ENCODE peak calls at places on chromosomes 4 and X, in four cellular contexts. R, I, W and V are unnamed samples.

GRCh38 chrX:2894885-2895292 is 34.2 kb downstream of the ARSD start:
- DNase-seq in I (no peak), R (no peak), W (no peak), V (peak; percentile 13)

GRCh38 chr4:55996611-55997010 is 47.9 kb downstream of the CEP135 start:
- DNase-seq in I (no peak), R (no peak), W (no peak), V (no peak)

GRCh38 chr4:75099321-75099720 is 166.4 kb downstream of the PARM1 start:
- DNase-seq in I (no peak), R (no peak), W (no peak), V (no peak)

GRCh38 chrX:20461576-20461975 is 194.9 kb upstream of the RPS6KA3 start:
- DNase-seq in I (no peak), R (no peak), W (no peak), V (peak; percentile 81)

GRCh38 chrX:101368800-101369199 is 17.2 kb downstream of the BTK start:
- DNase-seq in R (no peak), W (no peak), I (no peak), V (no peak)

GRCh38 chr4:57148177-57148576 is 38.0 kb upstream of the IGFBP7 start:
- DNase-seq in I (no peak), R (no peak), W (no peak), V (no peak)

GRCh38 chr4:40980318-40980883 is 230.6 kb downstream of the NSUN7 start:
- DNase-seq in I (no peak), W (no peak), R (no peak), V (no peak)

GRCh38 chr4:149605601-149606378 is 209.9 kb downstream of the IQCM start:
- DNase-seq in I (no peak), R (no peak), W (no peak), V (peak; percentile 81)

GRCh38 chrX:106894978-106895452 is 8.1 kb downstream of the RIPPLY1 start:
- DNase-seq in I (no peak), W (no peak), R (no peak), V (no peak)

GRCh38 chr4:148444296-148445070 is 2.3 kb upstream of the NR3C2 start:
- DNase-seq in I (peak; percentile 82), R (peak; percentile 27), W (peak; percentile 79), V (no peak)

GRCh38 chr4:108512615-108513505 is 107.5 kb upstream of the RPL34 start:
- DNase-seq in R (peak; percentile 14), I (no peak), W (peak; percentile 54), V (no peak)

GRCh38 chrX:119041175-119041574 is 31.6 kb upstream of the CT47C1 start:
- DNase-seq in R (peak; percentile 31), I (no peak), W (no peak), V (peak; percentile 49)

GRCh38 chr4:111542056-111542455 is 603.2 kb upstream of the FAM241A start:
- DNase-seq in R (no peak), W (no peak), I (no peak), V (no peak)

GRCh38 chr4:141229408-141230101 is 8.9 kb downstream of the ZNF330 start:
- DNase-seq in R (no peak), W (no peak), I (no peak), V (no peak)

GRCh38 chr4:8230891-8231290 is 31.8 kb downstream of the SH3TC1 start:
- DNase-seq in W (no peak), I (no peak), R (no peak), V (no peak)

GRCh38 chrX:41923925-41924693 is 755 bp upstream of the CASK start:
- DNase-seq in R (no peak), I (no peak), W (no peak), V (peak; percentile 27)

GRCh38 chr4:189090174-189090814 is 850.4 kb upstream of the FRG1 start:
- DNase-seq in I (no peak), W (no peak), R (no peak), V (no peak)

GRCh38 chr4:57158221-57158620 is 48.0 kb upstream of the IGFBP7 start:
- DNase-seq in I (no peak), W (no peak), R (no peak), V (no peak)

GRCh38 chr4:174278467-174278866 is 5.0 kb downstream of the FBXO8 start:
- DNase-seq in I (no peak), R (no peak), W (no peak), V (no peak)

GRCh38 chr4:113878718-113879117 is 100.7 kb downstream of the ARSJ start:
- DNase-seq in R (no peak), I (no peak), W (no peak), V (peak; percentile 88)

GRCh38 chrX:119541188-119541587 is 24.0 kb downstream of the STEEP1 start:
- DNase-seq in W (no peak), I (no peak), R (no peak), V (peak; percentile 27)

GRCh38 chr4:89829470-89830138 is 7.4 kb downstream of the SNCA start:
- DNase-seq in R (no peak), I (no peak), W (no peak), V (no peak)

GRCh38 chr4:147689062-147689461 is 5.1 kb upstream of the PRMT9 start:
- DNase-seq in I (no peak), W (no peak), R (no peak), V (no peak)

GRCh38 chrX:15947648-15948317 is 93.2 kb upstream of the AP1S2 start:
- DNase-seq in I (no peak), W (no peak), R (no peak), V (no peak)

GRCh38 chr4:8281519-8282133 is 12.1 kb downstream of the HTRA3 start:
- DNase-seq in R (peak; percentile 81), W (peak; percentile 70), I (no peak), V (no peak)

GRCh38 chr4:45663495-45664148 is 460.2 kb downstream of the GABRG1 start:
- DNase-seq in R (no peak), I (no peak), W (no peak), V (no peak)

GRCh38 chr4:168589154-168589553 is 92.3 kb downstream of the PALLD start:
- DNase-seq in R (no peak), W (no peak), I (no peak), V (peak; percentile 66)

GRCh38 chrX:119690921-119691716 is 1.8 kb downstream of the SEPTIN6 start:
- DNase-seq in R (no peak), I (no peak), W (no peak), V (no peak)

DNA sequence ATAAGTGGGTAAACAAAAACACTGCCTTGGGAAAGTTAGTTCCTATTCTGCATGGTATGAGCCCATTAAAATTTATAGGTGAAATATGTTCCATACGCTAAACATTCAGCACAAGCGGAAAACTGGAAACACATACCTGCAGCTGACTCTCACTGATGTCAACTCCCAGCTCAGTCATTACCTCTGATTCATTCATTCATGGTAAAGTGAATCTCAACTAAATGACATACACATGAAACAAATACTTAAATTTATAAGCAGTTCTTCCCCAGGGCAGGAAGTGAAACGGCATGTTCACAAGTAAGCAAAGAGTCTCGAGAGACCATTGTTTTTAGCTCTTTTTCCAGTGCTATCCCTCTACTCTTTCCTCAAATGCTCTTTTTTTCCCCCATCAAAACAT is 1.6 kb downstream of the SLC10A6 start:
- DNase-seq in R (no peak), I (no peak), W (no peak), V (no peak)
- TF ChIP-seq CTCF in R (no peak), I (no peak), W (no peak), V (no peak)

GRCh38 chrX:56782791-56783449 is 53.9 kb downstream of the NBDY start:
- DNase-seq in I (no peak), R (no peak), W (peak; percentile 80), V (no peak)
- H3K4me3 ChIP-seq in I (no peak overlapping the region), R (no peak overlapping the region), W (no peak overlapping the region), V (no peak overlapping the region)

DNA sequence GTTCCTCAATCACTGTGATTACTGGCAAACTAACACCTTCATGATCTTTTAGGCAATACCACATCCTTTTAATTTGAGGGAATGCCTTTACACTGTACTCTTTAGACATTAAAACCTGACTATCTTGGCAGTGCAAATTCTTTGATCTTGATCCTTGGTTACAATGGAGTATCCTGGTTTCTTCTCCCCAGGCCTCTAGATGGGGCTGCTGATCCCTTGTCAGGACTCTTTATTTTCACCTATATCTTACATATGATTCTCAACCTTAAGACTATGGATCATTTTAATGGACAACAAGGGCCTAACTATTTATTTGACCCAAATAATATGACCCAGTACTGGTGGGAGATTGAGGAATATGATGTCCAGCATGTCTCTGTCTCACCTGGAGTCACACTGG is 1005.5 kb upstream of the INTU start:
- DNase-seq in W (no peak), I (no peak), R (no peak), V (no peak)
- TF ChIP-seq CTCF in W (no peak), I (peak; percentile 11), R (peak; percentile 46), V (peak; percentile 69)

GRCh38 chr4:84503495-84504437 is 4.7 kb upstream of the NKX6-1 start:
- DNase-seq in I (no peak), W (no peak), R (no peak), V (peak; percentile 27)
- H3K4me3 ChIP-seq in I (no peak overlapping the region), W (no peak overlapping the region), R (no peak overlapping the region), V (no peak overlapping the region)

DNA sequence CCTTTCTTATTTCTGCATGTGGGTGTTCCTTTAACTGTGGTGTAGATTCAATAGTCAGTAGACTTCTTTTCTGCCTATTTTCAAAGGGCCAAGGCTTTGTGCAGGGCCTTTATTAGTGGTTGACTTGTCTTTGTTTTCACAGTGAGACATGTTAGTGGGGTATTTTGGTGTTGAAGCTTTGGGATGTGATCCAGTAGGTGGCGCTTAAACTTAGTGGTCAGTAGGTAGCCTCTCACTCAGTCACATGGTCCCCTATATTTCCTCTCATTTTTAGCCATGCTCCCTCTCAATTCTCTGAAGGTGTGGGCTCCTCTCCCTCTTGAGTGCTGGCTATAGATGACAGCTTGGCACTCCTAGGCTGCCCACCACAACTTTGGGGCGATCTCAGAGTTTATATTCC is 23.4 kb upstream of the SLC10A7 start:
- DNase-seq in W (no peak), R (no peak), I (no peak), V (no peak)
- TF ChIP-seq CTCF in W (no peak), R (no peak), I (peak; percentile 13), V (peak; percentile 61)

GRCh38 chr4:161850631-161851030 is 313.2 kb downstream of the FSTL5 start:
- DNase-seq in W (no peak), I (no peak), R (no peak), V (no peak)
- H3K4me3 ChIP-seq in W (no peak overlapping the region), I (no peak overlapping the region), R (no peak overlapping the region), V (no peak overlapping the region)

DNA sequence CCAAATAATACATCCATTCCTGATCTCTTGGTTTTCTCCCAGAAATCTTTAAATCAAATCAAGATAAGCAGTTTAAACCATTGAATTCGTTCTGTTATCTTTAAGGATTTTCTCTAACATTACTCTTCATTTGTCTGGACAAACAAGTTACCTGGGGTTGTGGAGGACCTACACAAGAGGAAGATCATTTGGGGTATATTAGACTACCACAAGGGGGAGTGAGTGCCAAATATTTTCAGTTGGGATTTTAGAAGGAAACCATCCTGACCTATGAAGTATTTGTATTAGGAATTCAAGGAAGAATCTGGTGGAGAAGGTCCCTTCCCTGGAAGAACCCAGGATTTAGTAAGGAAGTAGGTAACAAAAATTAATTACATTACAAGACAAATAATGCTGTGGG is 12.0 kb upstream of the DCHS2 start:
- DNase-seq in W (no peak), R (no peak), I (no peak), V (no peak)
- TF ChIP-seq CTCF in W (peak; percentile 8), R (peak; percentile 50), I (peak; percentile 42), V (peak; percentile 68)